ENCODE peak calls at places on chromosomes 11 and 22, in six cellular contexts. One of them, this sample, is unnamed.

GRCh38 chr22:43840431-43840830 is 21.9 kb downstream of the SULT4A1 start:
- DNase-seq in uterus: no peak
- DNase-seq in kidney epithelial cell: no peak
- DNase-seq in OCI-LY7: no peak
- DNase-seq in A549: no peak
- DNase-seq in brain microvascular endothelial cell: no peak
- DNase-seq in this sample: no peak

GRCh38 chr11:102252339-102252891 is 64.9 kb upstream of the BIRC3 start:
- DNase-seq in uterus: no peak
- DNase-seq in kidney epithelial cell: no peak
- DNase-seq in OCI-LY7: no peak
- DNase-seq in A549: no peak
- DNase-seq in brain microvascular endothelial cell: no peak
- DNase-seq in this sample: no peak

GRCh38 chr11:116607027-116607426 is 165.8 kb downstream of the BUD13 start:
- DNase-seq in uterus: no peak
- DNase-seq in kidney epithelial cell: no peak
- DNase-seq in OCI-LY7: no peak
- DNase-seq in A549: no peak
- DNase-seq in brain microvascular endothelial cell: no peak
- DNase-seq in this sample: no peak

GRCh38 chr22:20965104-20965887 is 1.8 kb upstream of the AIFM3 start:
- DNase-seq in uterus: no peak
- DNase-seq in kidney epithelial cell: no peak
- DNase-seq in OCI-LY7: no peak
- DNase-seq in A549: no peak
- DNase-seq in brain microvascular endothelial cell: no peak
- DNase-seq in this sample: no peak

GRCh38 chr22:28246392-28246791 is 327.3 kb upstream of the PITPNB start:
- DNase-seq in uterus: no peak
- DNase-seq in kidney epithelial cell: no peak
- DNase-seq in OCI-LY7: no peak
- DNase-seq in A549: no peak
- DNase-seq in brain microvascular endothelial cell: peak; percentile 41
- DNase-seq in this sample: no peak

GRCh38 chr22:36938886-36939285 is 25.5 kb downstream of the CSF2RB start:
- DNase-seq in uterus: no peak
- DNase-seq in kidney epithelial cell: no peak
- DNase-seq in OCI-LY7: no peak
- DNase-seq in A549: no peak
- DNase-seq in brain microvascular endothelial cell: no peak
- DNase-seq in this sample: no peak

GRCh38 chr11:134632347-134633119 is 220.5 kb upstream of the B3GAT1 start:
- DNase-seq in uterus: no peak
- DNase-seq in kidney epithelial cell: no peak
- DNase-seq in OCI-LY7: no peak
- DNase-seq in A549: no peak
- DNase-seq in brain microvascular endothelial cell: no peak
- DNase-seq in this sample: no peak

GRCh38 chr22:29689872-29690213 is 30.0 kb upstream of the CABP7 start:
- DNase-seq in uterus: peak; percentile 53
- DNase-seq in kidney epithelial cell: no peak
- DNase-seq in OCI-LY7: peak; percentile 31
- DNase-seq in A549: no peak
- DNase-seq in brain microvascular endothelial cell: peak; percentile 22
- DNase-seq in this sample: no peak

DNA sequence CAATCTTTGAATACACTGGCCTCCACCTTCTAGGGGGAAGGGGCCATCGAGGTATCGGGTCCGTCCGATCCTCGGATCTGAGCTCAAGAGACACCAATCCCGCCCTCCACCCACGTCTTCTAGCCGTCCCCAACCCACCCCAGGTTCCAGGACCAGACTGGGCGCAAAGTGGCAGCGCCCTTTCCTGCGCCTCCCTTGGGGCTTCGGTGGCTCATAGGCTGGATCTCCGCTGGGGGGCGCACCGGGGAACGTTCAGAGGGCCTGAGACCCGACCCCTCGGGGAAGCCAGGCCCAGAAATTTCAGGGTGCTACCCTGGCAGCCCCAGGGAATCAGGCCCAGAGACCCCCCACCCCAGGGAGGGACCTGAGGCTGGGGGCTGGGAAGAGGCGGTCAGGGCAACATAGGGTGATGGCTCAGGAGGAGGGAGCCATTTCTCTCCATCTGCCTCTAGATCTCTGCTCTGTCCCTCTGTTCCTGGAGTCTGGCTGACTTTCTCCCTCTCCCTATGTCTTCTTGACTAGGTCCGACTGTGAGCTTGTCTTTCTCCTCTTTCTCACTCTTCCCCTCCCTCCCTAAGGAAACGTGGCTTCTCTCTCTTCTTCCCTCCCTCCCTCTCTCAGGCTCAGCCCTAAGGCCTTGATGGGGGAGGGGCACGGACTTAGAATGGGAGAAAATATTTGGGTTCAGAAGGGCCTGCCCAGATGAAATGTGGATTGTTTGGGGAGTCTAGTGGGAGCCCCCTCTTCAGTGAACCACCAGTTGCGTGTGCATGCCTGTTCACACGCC is 1.1 kb downstream of the CREB3L1 start:
- DNase-seq in uterus: peak; percentile 66
- DNase-seq in kidney epithelial cell: no peak
- DNase-seq in OCI-LY7: no peak
- DNase-seq in A549: no peak
- DNase-seq in brain microvascular endothelial cell: peak; percentile 55
- DNase-seq in this sample: no peak
- TF ChIP-seq CTCF in uterus: peak; percentile 29
- TF ChIP-seq CTCF in kidney epithelial cell: peak; percentile 81
- TF ChIP-seq CTCF in OCI-LY7: peak; percentile 39
- TF ChIP-seq CTCF in A549: peak; percentile 41
- TF ChIP-seq CTCF in brain microvascular endothelial cell: peak; percentile 92
- TF ChIP-seq CTCF in this sample: peak; percentile 57

DNA sequence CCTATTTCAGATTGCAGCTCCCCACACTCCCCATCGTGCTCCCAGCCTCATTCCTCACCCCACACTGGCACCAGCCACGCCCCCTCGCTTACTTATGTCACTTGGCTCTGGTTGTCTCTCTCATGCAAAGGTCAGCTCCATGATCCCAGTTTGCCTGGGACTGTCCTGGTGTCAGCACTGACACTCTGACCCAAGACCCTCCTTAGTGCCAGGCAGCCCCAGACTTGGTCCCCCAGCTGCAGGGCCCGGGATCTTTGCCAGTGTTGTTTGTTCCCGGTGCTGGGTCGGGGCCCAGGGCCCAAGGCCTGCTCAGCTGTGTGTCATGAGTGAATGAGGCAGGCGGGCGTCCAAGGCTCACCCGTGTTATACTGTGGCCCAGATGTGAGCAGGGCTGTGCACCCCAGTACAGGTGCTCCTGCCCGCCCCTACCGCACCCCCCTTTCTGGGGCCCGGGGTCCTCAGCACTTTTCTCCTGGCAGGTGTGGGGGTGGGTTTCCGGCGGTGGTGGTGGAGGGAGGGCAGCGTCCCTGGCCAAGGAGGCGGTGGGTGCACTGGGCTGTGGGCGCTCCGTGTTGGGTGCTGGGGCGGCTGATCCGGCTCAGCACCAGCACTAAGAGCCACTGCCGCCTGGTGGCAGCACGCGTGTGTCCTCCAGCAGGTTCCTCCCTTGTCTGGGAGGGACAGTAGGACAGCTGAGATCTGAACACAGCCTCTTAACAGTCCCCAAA is 19.5 kb downstream of the IL17REL start:
- DNase-seq in uterus: peak; percentile 31
- DNase-seq in kidney epithelial cell: no peak
- DNase-seq in OCI-LY7: peak; percentile 74
- DNase-seq in A549: peak; percentile 44
- DNase-seq in brain microvascular endothelial cell: peak; percentile 27
- DNase-seq in this sample: peak; percentile 88
- TF ChIP-seq CTCF in uterus: peak; percentile 66
- TF ChIP-seq CTCF in kidney epithelial cell: peak; percentile 66
- TF ChIP-seq CTCF in OCI-LY7: peak; percentile 80
- TF ChIP-seq CTCF in A549: peak; percentile 60
- TF ChIP-seq CTCF in brain microvascular endothelial cell: peak; percentile 84
- TF ChIP-seq CTCF in this sample: peak; percentile 93

GRCh38 chr11:612201-612960 is 3.4 kb downstream of the IRF7 start:
- DNase-seq in uterus: peak; percentile 18
- DNase-seq in kidney epithelial cell: no peak
- DNase-seq in OCI-LY7: peak; percentile 24
- DNase-seq in A549: peak; percentile 35
- DNase-seq in brain microvascular endothelial cell: no peak
- DNase-seq in this sample: no peak
- TF ChIP-seq CTCF in uterus: no peak
- TF ChIP-seq CTCF in kidney epithelial cell: peak; percentile 31
- TF ChIP-seq CTCF in OCI-LY7: peak; percentile 41
- TF ChIP-seq CTCF in A549: no peak
- TF ChIP-seq CTCF in brain microvascular endothelial cell: peak; percentile 56
- TF ChIP-seq CTCF in this sample: no peak

GRCh38 chr11:69212121-69213110 is 56.7 kb downstream of the SMIM38 start:
- DNase-seq in uterus: no peak
- DNase-seq in kidney epithelial cell: no peak
- DNase-seq in OCI-LY7: no peak
- DNase-seq in A549: no peak
- DNase-seq in brain microvascular endothelial cell: no peak
- DNase-seq in this sample: no peak
- TF ChIP-seq CTCF in uterus: peak; percentile 9
- TF ChIP-seq CTCF in kidney epithelial cell: peak; percentile 41
- TF ChIP-seq CTCF in OCI-LY7: no peak
- TF ChIP-seq CTCF in A549: peak; percentile 28
- TF ChIP-seq CTCF in brain microvascular endothelial cell: peak; percentile 63
- TF ChIP-seq CTCF in this sample: no peak

DNA sequence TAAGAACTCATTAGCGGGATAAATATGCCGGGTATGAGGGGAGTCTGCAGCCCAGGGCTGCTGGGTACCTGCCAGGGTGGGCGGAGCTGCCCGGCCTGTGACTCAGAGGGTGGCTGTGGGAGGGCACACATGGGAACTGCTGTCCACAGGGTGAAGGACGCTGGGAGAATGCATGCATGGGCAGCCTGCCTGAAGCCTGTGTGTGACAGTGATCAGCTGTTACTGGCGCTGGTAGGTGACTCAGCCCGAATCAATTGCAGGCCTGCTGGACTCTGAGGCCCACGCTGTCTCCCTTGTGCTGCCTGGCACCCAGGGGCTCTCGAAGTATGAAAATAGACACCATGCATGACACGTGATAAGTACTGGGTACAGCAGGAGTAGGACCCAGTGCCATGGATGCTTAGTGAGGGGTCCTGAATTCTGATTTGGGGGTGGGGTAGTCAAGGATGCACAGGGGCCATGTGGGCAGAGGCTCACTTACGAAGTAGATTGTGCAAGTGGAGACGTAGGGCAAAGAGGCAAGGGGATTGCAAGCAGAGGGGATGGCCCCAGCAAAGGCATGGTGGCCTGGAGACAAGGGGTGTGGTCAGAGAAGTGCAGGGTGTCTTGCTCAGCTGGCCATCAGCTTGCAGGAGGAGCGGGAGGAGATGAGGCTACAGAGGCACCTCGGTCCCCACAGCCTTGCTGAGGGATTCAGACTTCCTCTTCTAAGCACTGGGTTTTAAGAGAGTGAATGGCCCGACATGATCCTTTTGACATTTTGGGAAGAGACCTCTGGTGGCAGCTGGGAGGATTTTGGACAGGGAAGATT is 36.5 kb downstream of the GRIK4 start:
- DNase-seq in uterus: peak; percentile 76
- DNase-seq in kidney epithelial cell: peak; percentile 93
- DNase-seq in OCI-LY7: no peak
- DNase-seq in A549: peak; percentile 32
- DNase-seq in brain microvascular endothelial cell: peak; percentile 92
- DNase-seq in this sample: no peak
- TF ChIP-seq CTCF in uterus: no peak
- TF ChIP-seq CTCF in kidney epithelial cell: no peak
- TF ChIP-seq CTCF in OCI-LY7: no peak
- TF ChIP-seq CTCF in A549: no peak
- TF ChIP-seq CTCF in brain microvascular endothelial cell: peak; percentile 16
- TF ChIP-seq CTCF in this sample: no peak

GRCh38 chr11:109423114-109423859 is 1.3 kb downstream of the C11orf87 start:
- DNase-seq in uterus: no peak
- DNase-seq in kidney epithelial cell: no peak
- DNase-seq in OCI-LY7: no peak
- DNase-seq in A549: no peak
- DNase-seq in brain microvascular endothelial cell: peak; percentile 7
- DNase-seq in this sample: peak; percentile 8

GRCh38 chr11:109426442-109426841 is 4.5 kb downstream of the C11orf87 start:
- DNase-seq in uterus: no peak
- DNase-seq in kidney epithelial cell: no peak
- DNase-seq in OCI-LY7: no peak
- DNase-seq in A549: no peak
- DNase-seq in brain microvascular endothelial cell: no peak
- DNase-seq in this sample: no peak

GRCh38 chr11:109424893-109425292 is 2.9 kb downstream of the C11orf87 start:
- DNase-seq in uterus: no peak
- DNase-seq in kidney epithelial cell: no peak
- DNase-seq in OCI-LY7: peak; percentile 2
- DNase-seq in A549: no peak
- DNase-seq in brain microvascular endothelial cell: no peak
- DNase-seq in this sample: no peak

GRCh38 chr11:109423860-109424190 is 1.8 kb downstream of the C11orf87 start:
- DNase-seq in uterus: no peak
- DNase-seq in kidney epithelial cell: no peak
- DNase-seq in OCI-LY7: no peak
- DNase-seq in A549: no peak
- DNase-seq in brain microvascular endothelial cell: no peak
- DNase-seq in this sample: no peak

GRCh38 chr11:109425554-109425953 is 3.6 kb downstream of the C11orf87 start:
- DNase-seq in uterus: no peak
- DNase-seq in kidney epithelial cell: no peak
- DNase-seq in OCI-LY7: no peak
- DNase-seq in A549: no peak
- DNase-seq in brain microvascular endothelial cell: no peak
- DNase-seq in this sample: no peak
- TF ChIP-seq CTCF in uterus: no peak
- TF ChIP-seq CTCF in kidney epithelial cell: no peak
- TF ChIP-seq CTCF in OCI-LY7: no peak
- TF ChIP-seq CTCF in A549: no peak
- TF ChIP-seq CTCF in brain microvascular endothelial cell: peak; percentile 30
- TF ChIP-seq CTCF in this sample: no peak

GRCh38 chr11:5204787-5205186 is 4.3 kb upstream of the OR51V1 start:
- DNase-seq in uterus: no peak
- DNase-seq in kidney epithelial cell: peak; percentile 39
- DNase-seq in OCI-LY7: peak; percentile 7
- DNase-seq in A549: peak; percentile 64
- DNase-seq in brain microvascular endothelial cell: peak; percentile 69
- DNase-seq in this sample: peak; percentile 39
- TF ChIP-seq CTCF in uterus: peak; percentile 26
- TF ChIP-seq CTCF in kidney epithelial cell: peak; percentile 56
- TF ChIP-seq CTCF in OCI-LY7: peak; percentile 53
- TF ChIP-seq CTCF in A549: peak; percentile 79
- TF ChIP-seq CTCF in brain microvascular endothelial cell: peak; percentile 62
- TF ChIP-seq CTCF in this sample: peak; percentile 39

DNA sequence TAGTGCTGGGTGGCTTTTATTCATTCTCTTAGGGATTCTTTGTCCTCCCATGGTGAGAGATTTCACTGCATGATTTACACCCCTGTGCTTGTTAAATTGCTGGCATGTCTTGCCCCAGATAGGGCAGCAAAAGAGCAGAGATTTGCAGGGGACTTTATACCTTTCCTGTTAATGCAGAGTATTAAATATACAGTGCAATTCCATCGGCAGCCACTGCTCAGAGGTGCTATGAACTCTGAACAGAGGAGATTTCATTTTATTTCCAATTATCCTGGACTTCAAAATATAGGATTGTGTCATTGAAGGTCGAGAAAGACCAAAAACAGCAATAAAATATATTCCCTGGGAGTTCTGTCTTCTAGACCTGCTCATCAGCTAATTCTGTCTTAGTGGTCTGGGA is 263.4 kb upstream of the NCAM1 start:
- DNase-seq in uterus: no peak
- DNase-seq in kidney epithelial cell: no peak
- DNase-seq in OCI-LY7: no peak
- DNase-seq in A549: no peak
- DNase-seq in brain microvascular endothelial cell: no peak
- DNase-seq in this sample: no peak
- TF ChIP-seq CTCF in uterus: no peak
- TF ChIP-seq CTCF in kidney epithelial cell: no peak
- TF ChIP-seq CTCF in OCI-LY7: peak; percentile 29
- TF ChIP-seq CTCF in A549: no peak
- TF ChIP-seq CTCF in brain microvascular endothelial cell: peak; percentile 14
- TF ChIP-seq CTCF in this sample: no peak

This sample was measured in GM10248.